ENCODE peak calls at places on chromosomes 4 and X, in eight cellular contexts. O is hepatocyte; V is non-pigmented ciliary epithelial cell; Z is cardiac muscle cell; D is substantia nigra; G is stimulated activated CD4-positive, alpha-beta T cell treated with anti-CD3 and anti-CD28 coated beads, TNF-alpha, amount 100 ng/mL, for 24 hours; W is cardiac fibroblast; J is left cardiac atrium. E is an unnamed sample.

GRCh38 chr4:174689618-174690017 is 139.4 kb downstream of the GLRA3 start:
- DNase-seq in G (no peak), D (no peak), W (no peak), Z (no peak), V (no peak), O (no peak), J (no peak), E (no peak)

GRCh38 chr4:173879286-173879908 is 349.4 kb upstream of the HAND2 start:
- DNase-seq in G (no peak), J (no peak), Z (no peak), W (no peak), V (no peak), O (peak; percentile 6), D (no peak), E (no peak)

GRCh38 chr4:55458164-55458563 is 62.4 kb downstream of the TMEM165 start:
- DNase-seq in J (no peak), D (no peak), W (peak; percentile 57), G (no peak), V (no peak), O (no peak), Z (peak; percentile 41), E (no peak)

GRCh38 chrX:134533952-134534351 is 74.0 kb downstream of the HPRT1 start:
- DNase-seq in W (no peak), D (no peak), Z (peak; percentile 35), O (no peak), J (no peak), V (no peak), G (no peak), E (no peak)

GRCh38 chr4:7756561-7757355 is 182.9 kb downstream of the AFAP1 start:
- DNase-seq in V (no peak), G (no peak), D (no peak), O (no peak), J (no peak), W (no peak), Z (no peak), E (no peak)

GRCh38 chr4:153204247-153205027 is at the start of gene TRIM2:
- DNase-seq in O (peak; percentile 94), Z (peak; percentile 85), G (no peak), J (peak; percentile 74), V (peak; percentile 57), D (peak; percentile 31), W (peak; percentile 65), E (no peak)

GRCh38 chr4:19532120-19532848 is 719.4 kb upstream of the SLIT2 start:
- DNase-seq in Z (peak; percentile 22), O (no peak), D (no peak), J (no peak), V (no peak), G (no peak), W (no peak), E (no peak)

GRCh38 chr4:72302981-72303704 is 265.9 kb downstream of the ADAMTS3 start:
- DNase-seq in Z (peak; percentile 58), W (peak; percentile 65), D (no peak), G (peak; percentile 11), J (no peak), V (no peak), O (peak; percentile 50), E (peak; percentile 16)

GRCh38 chrX:139881572-139881971 is 51.3 kb downstream of the ATP11C start:
- DNase-seq in D (no peak), J (no peak), Z (peak; percentile 85), G (no peak), W (peak; percentile 77), V (no peak), O (no peak), E (no peak)

GRCh38 chrX:19810370-19810769 is 77.0 kb downstream of the SH3KBP1 start:
- DNase-seq in W (no peak), O (no peak), Z (no peak), G (no peak), J (no peak), D (no peak), V (no peak), E (no peak)

GRCh38 chr4:181350578-181351420 is 892.4 kb upstream of the TENM3 start:
- DNase-seq in J (no peak), W (no peak), D (no peak), Z (no peak), G (no peak), V (no peak), O (no peak), E (no peak)

GRCh38 chr4:150874386-150875226 is 140.5 kb downstream of the LRBA start:
- DNase-seq in O (no peak), V (no peak), D (no peak), W (no peak), J (peak; percentile 58), G (no peak), Z (peak; percentile 57), E (no peak)

GRCh38 chrX:132435222-132435621 is 53.6 kb downstream of the MBNL3 start:
- DNase-seq in O (no peak), G (no peak), V (no peak), D (no peak), Z (peak; percentile 47), W (peak; percentile 52), J (no peak), E (no peak)

GRCh38 chr4:104615496-104615895 is 120.8 kb upstream of the CXXC4 start:
- DNase-seq in J (no peak), Z (no peak), W (no peak), O (no peak), V (no peak), D (no peak), G (no peak), E (no peak)

GRCh38 chr4:90127706-90128345 is 632 bp downstream of the CCSER1 start:
- DNase-seq in O (peak; percentile 63), W (no peak), J (peak; percentile 35), V (no peak), G (no peak), D (no peak), Z (peak; percentile 9), E (no peak)

GRCh38 chr4:167406181-167406580 is 171.9 kb upstream of the SPOCK3 start:
- DNase-seq in O (no peak), Z (no peak), W (no peak), J (no peak), D (no peak), V (no peak), G (no peak), E (no peak)

GRCh38 chr4:13137400-13137799 is 346.7 kb downstream of the RAB28 start:
- DNase-seq in Z (no peak), D (no peak), V (no peak), W (no peak), J (no peak), G (no peak), O (no peak), E (no peak)

GRCh38 chrX:19855700-19856381 is 31.6 kb downstream of the SH3KBP1 start:
- DNase-seq in O (no peak), J (no peak), V (no peak), W (peak; percentile 12), D (no peak), G (no peak), Z (peak; percentile 52), E (no peak)

GRCh38 chr4:6020633-6021032 is 2.4 kb upstream of the C4orf50 start:
- DNase-seq in D (no peak), O (no peak), W (no peak), J (no peak), V (no peak), Z (no peak), G (no peak), E (no peak)

GRCh38 chr4:13476915-13477314 is 7.2 kb downstream of the RAB28 start:
- DNase-seq in O (peak; percentile 7), V (peak; percentile 81), G (no peak), W (peak; percentile 81), Z (peak; percentile 66), J (no peak), D (no peak), E (peak; percentile 54)

GRCh38 chr4:4333265-4333706 is 43.2 kb downstream of the ZBTB49 start:
- DNase-seq in D (no peak), Z (peak; percentile 96), W (peak; percentile 73), J (peak; percentile 80), O (peak; percentile 33), G (no peak), V (peak; percentile 51), E (peak; percentile 42)

GRCh38 chr4:139454111-139454600 is at the start of gene RAB33B:
- DNase-seq in W (peak; percentile 92), D (no peak), Z (peak; percentile 94), G (no peak), J (no peak), V (peak; percentile 50), O (no peak), E (peak; percentile 78)

GRCh38 chr4:128338634-128339355 is 51.2 kb upstream of the PGRMC2 start:
- DNase-seq in D (no peak), V (peak; percentile 94), W (peak; percentile 87), G (no peak), O (no peak), Z (peak; percentile 92), J (no peak), E (peak; percentile 53)

GRCh38 chrX:153181822-153182221 is 2.7 kb downstream of the MAGEA1 start:
- DNase-seq in Z (no peak), O (no peak), W (no peak), J (no peak), G (no peak), V (no peak), D (no peak), E (no peak)

GRCh38 chrX:102723456-102723855 is 2.9 kb downstream of the GPRASP3 start:
- DNase-seq in V (no peak), J (no peak), W (peak; percentile 6), G (no peak), O (no peak), D (no peak), Z (no peak), E (no peak)

GRCh38 chrX:22097295-22097694 is 65.2 kb downstream of the PHEX start:
- DNase-seq in W (peak; percentile 48), O (peak; percentile 23), V (no peak), J (no peak), G (no peak), D (no peak), Z (peak; percentile 17), E (peak; percentile 67)